ENCODE peak calls at places on chromosomes 3 and 15, in ten cellular contexts. T is right atrium auricular region, V is lower leg skin, R is left lung, P is uterus, O is PC-3, A is astrocyte, K is HepG2, H is foreskin fibroblast, N is HCT116. D is an unnamed sample.

GRCh38 chr3:31312400-31312799 is 220.3 kb upstream of the STT3B start:
- DNase-seq in N (no peak), R (no peak), T (no peak), K (no peak), A (no peak), O (no peak), H (no peak), P (no peak), V (no peak), D (peak)

GRCh38 chr3:128881576-128881975 is 2.2 kb downstream of the ACAD9 start:
- DNase-seq in T (no peak), K (no peak), O (no peak), P (no peak), N (no peak), A (no peak), R (no peak), V (no peak), H (no peak), D (no peak)

GRCh38 chr3:17356581-17356980 is 385.9 kb downstream of the TBC1D5 start:
- DNase-seq in P (no peak), K (no peak), V (no peak), R (no peak), H (no peak), T (no peak), N (no peak), A (no peak), O (no peak), D (peak)

GRCh38 chr3:147419062-147419701 is 10.0 kb downstream of the ZIC1 start:
- DNase-seq in P (peak), O (no peak), V (peak), H (peak), R (no peak), K (no peak), T (no peak), N (no peak), A (peak), D (no peak)

GRCh38 chr3:9778102-9778501 is 8.4 kb upstream of the CAMK1 start:
- DNase-seq in P (peak), A (peak), K (no peak), T (no peak), O (peak), N (no peak), R (no peak), V (no peak), H (peak), D (peak)

GRCh38 chr3:60935709-60936108 is 315.5 kb downstream of the FHIT start:
- DNase-seq in V (no peak), T (no peak), K (no peak), R (no peak), H (peak), O (peak), N (peak), P (no peak), A (peak), D (peak)

GRCh38 chr15:74203914-74204431 is 1.4 kb upstream of the STRA6 start:
- DNase-seq in P (peak), H (no peak), N (no peak), A (peak), K (no peak), O (no peak), V (no peak), T (peak), R (peak), D (no peak)

GRCh38 chr3:124559650-124560405 is 170.4 kb upstream of the UMPS start:
- DNase-seq in R (peak), A (peak), N (peak), P (peak), T (peak), V (peak), O (peak), K (peak), H (peak), D (peak)

GRCh38 chr3:43863966-43864933 is 173.5 kb downstream of the ABHD5 start:
- DNase-seq in K (no peak), T (peak), O (no peak), N (no peak), H (no peak), P (no peak), V (no peak), A (no peak), R (no peak), D (no peak)

GRCh38 chr3:48859188-48859587 is 11.5 kb upstream of the PRKAR2A start:
- DNase-seq in V (no peak), R (no peak), K (no peak), T (no peak), N (no peak), H (no peak), O (no peak), A (no peak), P (no peak), D (no peak)

GRCh38 chr3:97821810-97822775 is at the start of gene CRYBG3:
- DNase-seq in O (peak), A (peak), T (peak), R (peak), K (peak), N (peak), V (peak), H (peak), P (peak), D (peak)

GRCh38 chr3:97823503-97824004 is 1.7 kb downstream of the CRYBG3 start:
- DNase-seq in R (no peak), A (no peak), N (no peak), H (peak), K (no peak), O (no peak), V (no peak), P (no peak), T (peak), D (no peak)

GRCh38 chr3:97821413-97821809 is 400 bp upstream of the CRYBG3 start:
- DNase-seq in O (no peak), N (no peak), A (peak), R (peak), P (no peak), H (no peak), V (peak), T (peak), K (no peak), D (no peak)

GRCh38 chr3:97825101-97825500 is 3.3 kb downstream of the CRYBG3 start:
- DNase-seq in T (no peak), R (no peak), K (no peak), V (no peak), O (no peak), A (no peak), P (no peak), N (no peak), H (no peak), D (no peak)

DNA sequence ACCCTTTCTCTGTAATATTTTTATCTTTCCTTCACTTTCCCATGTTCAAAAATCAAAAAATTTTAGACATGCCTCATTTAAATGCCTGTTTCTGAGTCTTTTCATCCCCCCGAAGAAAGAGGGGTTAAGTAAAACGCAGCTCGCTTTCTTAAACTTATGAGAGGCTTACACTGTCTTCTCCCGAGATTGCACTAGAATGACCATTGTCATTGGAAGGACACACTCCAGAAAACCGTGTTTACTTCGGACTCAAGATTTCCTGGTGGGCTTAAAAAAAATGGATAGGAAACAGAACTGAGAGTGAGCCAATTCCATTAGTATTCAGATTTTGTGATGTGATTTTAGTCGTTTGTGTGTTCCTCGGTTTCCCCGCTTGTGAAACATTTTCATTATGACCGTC is 1.3 kb downstream of the CRYBG3 start:
- DNase-seq in V (no peak), A (no peak), T (no peak), N (no peak), R (no peak), K (no peak), H (no peak), O (peak), P (no peak), D (no peak)
- H3K4me3 ChIP-seq in V (no peak), A (peak), T (peak), N (peak), R (peak), K (peak), H (peak), O (peak), P (peak), D (peak)

GRCh38 chr15:98755781-98756180 is 107.4 kb downstream of the IGF1R start:
- DNase-seq in T (no peak), H (no peak), V (no peak), N (no peak), O (no peak), K (no peak), R (no peak), P (no peak), A (no peak), D (no peak)
- H3K4me3 ChIP-seq in T (no peak), H (no peak), V (no peak), N (no peak), O (no peak), K (no peak), R (no peak), P (no peak), A (no peak), D (no peak)

GRCh38 chr3:46812237-46812791 is 50.9 kb downstream of the MYL3 start:
- DNase-seq in R (peak), A (peak), T (no peak), N (no peak), O (no peak), P (peak), V (peak), H (peak), K (no peak), D (peak)

DNA sequence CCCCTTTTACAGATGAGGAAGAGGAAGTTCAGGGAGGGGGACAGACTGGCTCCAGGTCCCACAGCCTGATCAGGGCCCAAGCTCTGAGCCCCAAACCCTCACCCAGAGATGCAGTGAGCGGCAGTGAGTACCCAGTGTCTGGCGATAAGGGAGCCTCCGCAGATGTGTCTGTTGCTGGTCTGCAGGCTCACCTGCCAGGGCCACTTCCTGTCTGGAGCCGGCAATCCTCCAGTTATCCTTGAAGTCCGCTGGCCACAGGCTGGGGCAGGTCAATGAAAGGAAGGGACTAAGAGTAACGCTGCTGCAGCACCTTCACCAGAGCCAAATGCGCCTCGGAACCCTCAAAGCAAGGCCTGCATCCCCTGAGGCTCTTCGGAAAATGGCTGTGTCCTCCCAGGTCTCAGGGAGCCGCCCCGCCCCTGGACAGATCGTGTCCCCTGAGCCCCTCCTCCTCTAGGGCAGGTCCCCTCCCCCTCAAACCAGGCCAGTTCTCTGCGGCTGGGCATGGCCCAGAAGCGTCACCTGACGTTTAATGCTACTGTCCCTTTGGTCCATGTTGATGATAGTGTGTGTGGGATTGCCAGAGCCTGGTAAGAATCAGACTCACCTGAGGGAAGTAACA is 51.5 kb downstream of the MYL3 start:
- DNase-seq in N (no peak), R (peak), T (no peak), V (no peak), A (no peak), O (no peak), H (no peak), K (no peak), P (no peak), D (no peak)
- H3K4me3 ChIP-seq in N (no peak), R (peak), T (no peak), V (no peak), A (no peak), O (no peak), H (no peak), K (no peak), P (no peak), D (no peak)

DNA sequence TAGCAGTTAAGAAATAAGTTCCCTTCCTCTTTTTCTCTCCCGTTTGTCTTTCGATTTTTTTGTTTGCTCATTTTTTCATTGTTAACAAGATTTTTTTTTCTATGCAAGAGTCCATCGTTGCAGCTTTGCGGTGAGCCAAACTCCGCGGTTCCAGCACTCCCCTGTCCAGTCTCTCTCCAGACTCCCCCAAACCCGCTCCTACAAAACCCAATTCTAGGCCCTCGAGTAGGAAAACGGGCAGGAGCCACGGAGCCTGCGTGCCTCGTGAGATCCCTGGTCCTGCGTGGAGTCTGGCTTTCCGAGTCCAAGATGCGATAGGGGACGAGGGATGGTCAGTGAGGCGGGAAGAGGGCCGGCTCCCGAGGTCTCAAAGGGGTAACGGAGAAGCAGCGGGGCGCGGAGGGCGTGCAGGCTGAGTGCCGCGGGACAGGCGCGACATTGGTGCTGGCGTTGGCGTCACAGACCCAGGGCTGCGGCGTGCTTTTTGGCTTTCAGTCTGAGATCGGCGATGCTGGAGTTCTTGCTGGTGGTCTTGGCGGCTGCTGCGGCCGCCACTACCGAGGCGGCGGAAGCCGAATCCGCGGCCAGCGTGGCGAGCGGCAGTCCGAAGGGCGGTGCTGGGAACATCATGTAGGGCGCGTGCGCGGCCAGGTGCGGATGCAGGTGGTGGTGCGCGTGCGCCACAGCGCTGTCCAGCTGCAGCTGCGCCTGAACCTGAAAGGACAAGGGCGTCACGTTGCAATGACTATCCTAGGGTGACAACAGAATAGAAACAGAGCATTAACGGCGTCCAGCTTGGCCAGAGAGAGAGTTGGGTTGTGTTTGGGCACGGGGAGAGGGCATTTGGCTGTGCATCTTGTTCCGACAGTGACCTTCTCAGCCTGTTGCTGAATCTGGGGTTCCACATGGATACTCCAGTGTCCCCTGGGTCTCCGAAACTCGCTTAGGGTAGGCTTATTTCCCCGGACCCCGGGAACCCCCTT is 8.4 kb downstream of the SHOX2 start:
- DNase-seq in R (peak), K (peak), A (no peak), T (no peak), O (peak), V (no peak), N (no peak), H (no peak), P (peak), D (peak)
- H3K4me3 ChIP-seq in R (peak), K (peak), A (peak), T (peak), O (peak), V (peak), N (peak), H (no peak), P (no peak), D (peak)

GRCh38 chr3:42635111-42635510 is 18.4 kb upstream of the ZBTB47 start:
- DNase-seq in T (no peak), V (no peak), N (no peak), R (no peak), H (no peak), K (no peak), P (no peak), A (peak), O (peak), D (peak)

GRCh38 chr3:42637001-42637400 is 16.5 kb upstream of the ZBTB47 start:
- DNase-seq in V (no peak), N (no peak), O (no peak), T (no peak), R (no peak), K (no peak), A (no peak), H (no peak), P (no peak), D (no peak)

GRCh38 chr3:42632146-42632545 is 21.4 kb upstream of the ZBTB47 start:
- DNase-seq in N (no peak), T (no peak), O (no peak), A (peak), V (no peak), P (no peak), H (peak), R (no peak), K (no peak), D (peak)

GRCh38 chr3:42633544-42633943 is 20.0 kb upstream of the ZBTB47 start:
- DNase-seq in H (no peak), O (no peak), T (no peak), P (no peak), A (no peak), V (no peak), K (no peak), N (no peak), R (no peak), D (no peak)

GRCh38 chr3:42631650-42632049 is 21.8 kb upstream of the ZBTB47 start:
- DNase-seq in V (no peak), A (no peak), N (no peak), K (no peak), H (no peak), R (no peak), T (no peak), P (no peak), O (no peak), D (no peak)
- H3K4me3 ChIP-seq in V (no peak), A (no peak), N (no peak), K (no peak), H (no peak), R (no peak), T (no peak), P (no peak), O (no peak), D (no peak)

GRCh38 chr3:71262368-71263265 is 320.9 kb downstream of the FOXP1 start:
- DNase-seq in N (no peak), O (no peak), T (no peak), A (no peak), H (no peak), K (peak), V (no peak), P (no peak), R (no peak), D (no peak)
- H3K4me3 ChIP-seq in N (no peak), O (no peak), T (no peak), A (no peak), H (no peak), K (peak), V (no peak), P (no peak), R (no peak), D (no peak)

DNA sequence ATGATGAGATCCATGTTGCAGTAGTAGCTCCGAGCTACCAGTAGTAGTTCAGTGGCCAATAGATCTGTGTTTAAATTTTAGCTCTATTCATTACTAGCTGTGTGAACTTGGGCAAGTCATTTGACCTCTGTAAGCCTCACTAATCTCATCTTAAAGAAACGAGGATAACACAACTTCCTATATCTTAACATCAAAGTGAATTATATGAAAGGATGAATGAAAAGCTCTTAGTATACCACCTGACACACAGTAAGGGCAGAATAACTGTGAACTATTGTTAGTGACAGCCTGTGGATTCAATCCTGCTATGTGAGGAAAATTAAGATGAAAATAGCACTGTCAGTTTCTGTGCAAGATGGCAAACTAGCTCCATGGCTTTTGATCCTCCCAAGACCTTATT is 114.5 kb upstream of the PHLDB2 start:
- DNase-seq in K (no peak), T (no peak), H (no peak), A (no peak), V (no peak), N (no peak), P (no peak), O (no peak), R (no peak), D (no peak)
- H3K4me3 ChIP-seq in K (no peak), T (no peak), H (no peak), A (no peak), V (no peak), N (no peak), P (no peak), O (no peak), R (no peak), D (no peak)

DNA sequence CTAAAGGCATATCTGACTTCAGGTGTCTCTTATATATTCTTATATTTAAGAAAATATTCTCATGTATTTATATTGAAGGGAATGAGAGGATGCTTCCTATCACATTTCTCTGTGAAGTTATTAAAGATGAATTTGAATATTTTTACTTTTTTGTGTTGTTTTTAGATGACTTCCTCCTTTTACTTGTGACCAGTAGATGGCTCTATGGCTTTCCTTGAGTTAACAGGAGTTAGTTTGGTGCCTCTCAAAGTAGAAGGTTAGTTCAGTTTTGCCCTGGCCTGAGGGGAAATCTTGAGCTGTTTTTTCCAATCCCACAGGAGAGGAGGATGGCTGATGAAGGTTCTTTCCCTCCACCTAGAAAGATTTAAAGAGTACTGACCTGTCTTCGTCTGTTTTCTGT is 80.7 kb downstream of the SQOR start:
- DNase-seq in H (no peak), A (no peak), P (no peak), V (no peak), K (no peak), T (no peak), O (peak), R (no peak), N (no peak), D (no peak)
- H3K4me3 ChIP-seq in H (no peak), A (no peak), P (no peak), V (no peak), K (no peak), T (no peak), O (no peak), R (no peak), N (no peak), D (no peak)

DNA sequence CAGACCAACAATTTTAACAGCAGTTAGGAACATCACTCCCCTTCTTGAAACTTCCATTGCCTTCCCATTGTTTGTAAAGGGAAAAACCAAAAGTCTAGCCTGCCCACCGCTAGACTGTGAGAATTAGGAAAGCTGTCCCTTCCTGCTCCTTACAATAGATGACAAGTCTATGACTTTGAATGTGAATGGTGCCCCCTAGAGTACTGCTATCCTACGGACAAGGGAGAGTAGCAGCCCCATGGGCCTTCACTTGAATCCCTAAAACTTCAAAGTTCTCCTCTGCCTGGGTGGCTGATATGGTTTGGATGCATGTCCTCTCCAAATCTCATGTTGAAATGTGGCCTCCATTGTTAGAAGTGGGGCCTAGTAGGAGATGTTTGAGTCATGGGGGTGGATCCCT is 41.0 kb upstream of the FSIP1 start:
- DNase-seq in V (no peak), O (no peak), H (no peak), T (no peak), N (no peak), P (no peak), R (no peak), K (no peak), A (no peak), D (no peak)
- H3K4me3 ChIP-seq in V (no peak), O (no peak), H (no peak), T (no peak), N (no peak), P (no peak), R (no peak), K (no peak), A (no peak), D (no peak)

GRCh38 chr3:50242371-50242770 is 6.4 kb downstream of the GNAI2 start:
- DNase-seq in P (no peak), N (no peak), K (no peak), A (no peak), H (no peak), T (no peak), O (no peak), V (no peak), R (no peak), D (no peak)
- H3K4me3 ChIP-seq in P (no peak), N (no peak), K (no peak), A (no peak), H (no peak), T (no peak), O (no peak), V (no peak), R (peak), D (no peak)